ENCODE peak calls at places on chromosomes 6 and 20, in four cellular contexts. N is body of pancreas, E is left lung, H is heart left ventricle. U is an unnamed sample. For H3K36me3, the result is how much of the 10 kb centered on the place peaks cover.

GRCh38 chr6:73157870-73158269 is 67.4 kb downstream of the KHDC1L start:
- DNase-seq in N (no peak), E (no peak), H (no peak), U (no peak)

GRCh38 chr6:141483561-141484061 is 649.1 kb upstream of the GJE1 start:
- DNase-seq in N (no peak), E (no peak), H (no peak), U (peak)

GRCh38 chr6:47922391-47922790 is 140.6 kb downstream of the OPN5 start:
- DNase-seq in N (no peak), E (no peak), H (no peak), U (no peak)

GRCh38 chr6:132758689-132759088 is 985 bp upstream of the VNN2 start:
- DNase-seq in N (no peak), E (no peak), H (no peak), U (no peak)

GRCh38 chr20:45346291-45346718 is 1.9 kb downstream of the SDC4 start:
- DNase-seq in N (no peak), E (no peak), H (no peak), U (no peak)

GRCh38 chr6:15500078-15500740 is 162.6 kb downstream of the DTNBP1 start:
- DNase-seq in N (no peak), E (peak), H (no peak), U (no peak)

GRCh38 chr20:19308151-19308550 is 95.7 kb downstream of the SLC24A3 start:
- DNase-seq in N (no peak), E (no peak), H (no peak), U (no peak)

GRCh38 chr6:90835584-90836212 is 248.8 kb upstream of the MAP3K7 start:
- DNase-seq in N (peak), E (no peak), H (no peak), U (no peak)

GRCh38 chr6:132207991-132208390 is 193.3 kb downstream of the MOXD1 start:
- DNase-seq in N (no peak), E (no peak), H (no peak), U (no peak)

GRCh38 chr20:5156670-5157448 is 30.1 kb downstream of the CDS2 start:
- DNase-seq in N (no peak), E (no peak), H (no peak), U (no peak)

GRCh38 chr6:95248501-95248900 is 328.8 kb upstream of the MANEA start:
- DNase-seq in N (no peak), E (no peak), H (no peak), U (no peak)

GRCh38 chr20:10508468-10509251 is 73.6 kb downstream of the SLX4IP start:
- DNase-seq in N (no peak), E (no peak), H (no peak), U (no peak)

GRCh38 chr20:33370296-33370695 is 31.0 kb downstream of the CDK5RAP1 start:
- DNase-seq in N (no peak), E (no peak), H (no peak), U (peak)

GRCh38 chr6:37594895-37595294 is 95.2 kb upstream of the CCDC167 start:
- DNase-seq in N (no peak), E (no peak), H (no peak), U (no peak)

GRCh38 chr20:18524646-18525045 is 16.9 kb downstream of the SEC23B start:
- DNase-seq in N (no peak), E (no peak), H (no peak), U (no peak)

GRCh38 chr6:106973018-106973840 is 1.3 kb downstream of the CD24 start:
- DNase-seq in N (peak), E (peak), H (no peak), U (no peak)
- H3K4me3 ChIP-seq in N (peak), E (peak), H (peak), U (no peak)

DNA sequence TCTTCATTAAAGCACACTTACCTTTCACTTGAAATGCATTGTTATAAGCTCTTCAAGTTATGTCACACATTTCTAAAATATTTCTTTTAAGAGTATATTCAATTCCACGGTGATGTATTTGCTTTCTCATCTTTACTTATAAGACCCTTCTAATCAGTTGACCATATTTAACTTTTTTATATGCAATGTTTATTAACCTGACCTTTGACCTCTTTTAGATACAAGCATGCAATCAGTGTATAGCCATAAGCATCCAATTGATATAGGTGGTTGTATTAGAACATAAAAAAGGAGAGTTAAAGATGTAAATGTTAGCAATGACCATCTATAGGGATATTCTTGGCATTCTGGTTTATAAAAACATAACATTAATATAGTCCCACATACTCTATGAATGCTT is 9.2 kb downstream of the USP49 start:
- DNase-seq in N (no peak), E (no peak), H (no peak), U (no peak)
- H3K36me3 ChIP-seq in N (under half), E (under half), H (under half), U (under half)

GRCh38 chr20:59949911-59950310 is 8.3 kb upstream of the CDH26 start:
- DNase-seq in N (no peak), E (no peak), H (no peak), U (no peak)

GRCh38 chr20:59948828-59949720 is 8.9 kb downstream of the FAM217B start:
- DNase-seq in N (no peak), E (no peak), H (no peak), U (peak)

GRCh38 chr20:59945175-59945574 is 5.0 kb downstream of the FAM217B start:
- DNase-seq in N (no peak), E (no peak), H (no peak), U (no peak)

GRCh38 chr20:59945731-59946130 is 5.5 kb downstream of the FAM217B start:
- DNase-seq in N (no peak), E (no peak), H (no peak), U (no peak)

DNA sequence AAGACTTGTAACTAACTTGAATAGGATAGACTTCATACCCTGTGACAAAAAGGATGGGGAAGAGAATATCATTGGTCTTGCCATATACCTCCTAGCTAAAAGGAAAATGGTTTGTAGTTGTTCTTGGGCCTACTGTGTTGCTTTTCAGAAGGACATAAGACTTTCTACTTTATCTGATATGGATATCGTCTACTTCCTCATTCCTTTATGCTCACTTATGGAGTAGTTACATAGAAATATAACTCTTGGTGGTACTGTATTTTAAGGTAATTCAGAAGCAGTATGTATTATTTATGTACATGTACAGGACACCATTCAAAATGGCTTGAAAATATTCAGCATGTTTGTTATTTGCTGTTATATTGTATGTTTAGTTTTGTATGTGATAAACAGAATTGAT is 8.0 kb downstream of the FAM217B start:
- DNase-seq in N (no peak), E (no peak), H (no peak), U (no peak)
- H3K27ac ChIP-seq in N (no peak), E (no peak), H (no peak), U (peak)

DNA sequence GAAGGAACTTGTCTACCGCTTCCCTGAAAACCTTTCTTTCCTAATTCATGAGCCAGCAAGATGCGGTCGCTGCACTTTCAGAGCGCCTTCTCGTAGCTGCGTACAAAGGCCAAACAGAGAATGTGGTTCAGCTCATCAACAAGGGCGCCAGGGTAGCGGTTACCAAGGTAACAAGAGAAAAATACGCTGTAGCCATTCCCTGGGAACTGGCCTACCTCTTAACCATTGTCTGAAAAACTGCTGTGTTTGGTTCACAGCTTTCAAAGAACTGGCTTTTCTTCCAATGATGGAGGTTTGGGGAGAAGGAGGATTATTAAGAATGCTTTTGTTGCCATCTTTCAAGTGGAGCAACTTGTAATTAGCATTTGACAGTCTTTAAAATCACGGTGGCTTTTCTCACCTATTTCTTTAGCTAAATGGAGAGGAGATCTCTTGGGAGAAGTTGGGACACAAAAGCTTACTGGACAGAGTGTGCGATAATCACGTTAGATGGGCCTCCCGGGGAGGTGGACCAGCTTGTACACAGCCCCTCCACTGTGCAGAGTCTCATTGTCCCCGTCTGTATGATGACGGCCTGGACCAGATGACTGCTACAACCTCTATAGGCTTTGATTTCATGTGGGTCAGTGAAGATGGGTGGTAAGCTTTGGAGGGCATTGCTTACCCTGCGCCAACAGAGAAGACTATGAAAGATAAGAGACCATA is 71.5 kb downstream of the LYRM2 start:
- DNase-seq in N (no peak), E (no peak), H (no peak), U (no peak)
- H3K4me3 ChIP-seq in N (no peak), E (no peak), H (no peak), U (no peak)

GRCh38 chr6:39901116-39901655 is 33.1 kb downstream of the MOCS1 start:
- DNase-seq in N (no peak), E (no peak), H (no peak), U (no peak)
- H3K36me3 ChIP-seq in N (under half), E (half or more), H (under half), U (under half)

GRCh38 chr6:158754738-158755137 is 64.4 kb downstream of the EZR start:
- DNase-seq in N (no peak), E (no peak), H (no peak), U (no peak)

GRCh38 chr6:158752613-158753012 is 66.6 kb downstream of the EZR start:
- DNase-seq in N (peak), E (no peak), H (no peak), U (no peak)

GRCh38 chr6:158753826-158754225 is 65.3 kb downstream of the EZR start:
- DNase-seq in N (no peak), E (no peak), H (no peak), U (no peak)

GRCh38 chr6:158751192-158751591 is 68.0 kb downstream of the EZR start:
- DNase-seq in N (no peak), E (no peak), H (no peak), U (no peak)

DNA sequence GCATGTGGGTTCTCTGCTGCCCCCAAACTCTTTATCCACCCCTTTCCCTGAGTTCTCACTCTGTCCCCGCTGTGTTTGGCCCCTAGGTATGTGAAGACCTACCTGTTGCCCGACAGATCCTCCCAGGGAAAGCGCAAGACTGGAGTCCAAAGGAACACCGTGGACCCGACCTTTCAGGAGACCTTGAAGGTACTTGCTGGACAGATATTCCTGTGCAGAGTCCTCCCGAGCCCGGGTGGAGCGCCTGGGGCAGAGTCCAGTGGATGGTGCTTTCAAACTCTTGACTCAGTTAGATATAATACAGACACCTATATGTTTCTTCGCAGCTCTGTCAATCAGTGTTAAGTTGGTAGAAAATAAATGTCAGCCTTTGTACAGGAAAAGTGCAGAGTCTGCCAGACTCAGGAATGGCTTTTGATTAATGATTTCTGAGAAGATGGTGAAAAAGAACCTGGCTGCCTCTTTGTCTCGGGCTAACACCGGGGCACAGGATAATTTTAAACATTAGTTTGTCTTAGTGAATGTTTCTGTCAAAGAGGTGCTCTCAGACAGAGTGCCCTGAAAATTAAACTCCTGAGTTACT is 67.2 kb downstream of the EZR start:
- DNase-seq in N (no peak), E (no peak), H (no peak), U (no peak)
- H3K27ac ChIP-seq in N (peak), E (no peak), H (no peak), U (no peak)

DNA sequence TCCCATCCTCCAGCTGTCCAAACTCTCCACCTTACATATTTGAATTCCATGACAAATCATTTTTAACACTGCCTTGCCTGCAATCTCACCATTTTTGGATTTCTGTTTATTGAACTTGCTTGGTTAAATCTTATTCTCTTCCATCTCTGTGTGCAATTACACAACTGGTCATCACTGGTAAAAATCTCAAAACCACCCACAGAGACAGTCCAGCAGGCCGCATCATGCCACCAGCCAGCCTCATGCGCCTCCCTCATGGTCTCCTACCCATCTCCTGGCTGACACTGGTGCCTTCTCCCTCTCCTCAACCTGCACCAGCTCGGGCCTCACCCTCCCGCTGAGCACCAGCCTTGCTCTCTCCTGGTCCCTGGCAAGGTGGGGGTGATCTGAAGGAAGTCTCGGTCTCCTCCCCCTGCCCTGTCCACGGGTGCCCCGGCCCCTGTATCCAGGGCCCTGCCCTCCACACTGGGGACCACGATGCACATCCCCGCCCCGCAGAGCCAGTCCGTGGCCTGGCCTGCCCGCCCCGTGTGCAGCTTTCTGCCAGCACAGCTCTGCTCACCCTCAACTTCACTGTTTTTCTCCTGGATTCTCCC is 92.0 kb downstream of the THBS2 start:
- DNase-seq in N (no peak), E (peak), H (no peak), U (no peak)
- H3K4me3 ChIP-seq in N (no peak), E (no peak), H (no peak), U (no peak)

DNA sequence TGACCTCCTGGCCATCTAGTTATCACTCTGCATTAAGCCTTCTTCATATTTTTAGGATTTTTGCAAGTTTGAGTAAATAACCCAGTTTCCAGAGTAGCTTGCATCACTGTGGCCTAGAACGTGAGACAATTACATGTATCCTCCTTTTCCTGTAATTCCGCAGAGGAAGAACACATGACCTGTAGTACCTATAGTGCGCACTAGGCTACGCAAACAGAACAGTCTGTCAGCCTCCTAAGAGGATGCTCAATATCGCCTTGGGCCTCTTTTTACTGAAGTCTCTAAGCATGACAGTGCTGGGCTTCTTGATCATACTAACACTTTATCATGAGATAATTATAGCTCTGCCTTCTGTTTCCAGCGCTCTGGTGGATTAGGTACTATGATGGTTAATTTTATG is 20.2 kb upstream of the NR2E1 start:
- DNase-seq in N (no peak), E (no peak), H (no peak), U (no peak)
- H3K36me3 ChIP-seq in N (under half), E (under half), H (under half), U (under half)

DNA sequence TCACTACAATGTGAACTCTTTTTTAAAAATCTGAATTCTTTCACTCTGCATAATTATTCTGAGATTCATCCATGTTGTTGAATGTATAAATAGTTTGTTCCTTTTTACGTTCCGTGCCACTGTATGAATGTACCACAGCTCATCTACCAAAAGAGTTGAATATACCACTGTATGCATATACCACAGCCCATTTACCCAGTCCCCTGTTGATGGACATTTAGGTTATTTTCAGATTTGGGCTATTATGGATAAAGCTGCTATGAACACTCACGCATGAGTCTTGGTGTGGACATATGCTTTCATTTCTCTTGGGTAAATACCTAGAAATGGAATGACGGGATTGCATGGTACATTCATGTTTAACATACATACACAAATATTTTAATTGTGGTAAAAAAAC is 28.2 kb downstream of the PNPLA1 start:
- DNase-seq in N (no peak), E (no peak), H (no peak), U (no peak)
- H3K27ac ChIP-seq in N (no peak), E (no peak), H (no peak), U (no peak)

DNA sequence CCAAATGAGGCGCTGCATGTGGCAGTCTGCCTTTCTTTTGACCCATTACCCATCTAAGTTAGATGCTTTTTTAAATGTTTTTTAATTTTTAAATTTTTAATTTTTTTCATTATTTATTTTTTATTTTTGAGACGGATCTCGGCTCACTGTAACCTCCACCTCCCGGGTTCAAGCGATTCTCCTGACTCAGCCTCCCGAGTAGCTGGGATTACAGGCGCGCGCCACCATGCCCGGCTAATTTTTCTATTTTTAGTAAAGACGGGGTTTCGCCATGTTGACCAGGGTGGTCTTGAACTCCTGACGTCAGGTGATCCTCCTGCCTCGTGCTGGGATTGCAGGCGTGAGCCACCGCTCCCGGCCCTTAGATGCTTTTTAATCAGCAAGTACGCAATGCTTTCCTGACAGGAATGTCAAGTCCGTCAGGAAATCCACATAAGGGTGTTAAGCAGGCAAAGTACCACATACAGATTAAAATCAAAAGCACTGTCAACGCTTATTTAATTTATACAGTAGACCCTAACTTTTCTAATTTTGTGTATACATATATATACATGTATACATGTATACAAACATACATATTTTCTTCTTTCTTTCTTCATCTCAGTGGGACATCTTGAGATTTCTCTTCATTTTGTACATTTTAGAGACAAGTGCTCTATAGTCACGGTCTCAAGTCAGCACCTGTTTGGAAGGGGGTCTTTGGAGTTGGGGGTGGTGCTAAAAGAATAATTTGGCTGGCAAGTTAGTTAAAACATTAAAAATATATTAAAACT is 1.0 kb upstream of the GSTA4 start:
- DNase-seq in N (peak), E (peak), H (no peak), U (peak)
- H3K4me3 ChIP-seq in N (no peak), E (peak), H (peak), U (peak)